ENCODE peak calls at places on chromosomes 6 and 20, in seven cellular contexts. One of them, this sample, is unnamed.

GRCh38 chr6:82954351-82954750 is 111.3 kb downstream of the UBE3D start:
- DNase-seq in ovary: no peak
- DNase-seq in HFF-Myc: no peak
- DNase-seq in naive thymus-derived CD4-positive, alpha-beta T cell: no peak
- DNase-seq in osteoblast: no peak
- DNase-seq in fibroblast of pulmonary artery: no peak
- DNase-seq in A549: no peak
- DNase-seq in this sample: no peak

GRCh38 chr6:109466212-109466923 is 10.8 kb upstream of the MICAL1 start:
- DNase-seq in HFF-Myc: no peak
- DNase-seq in ovary: no peak
- DNase-seq in naive thymus-derived CD4-positive, alpha-beta T cell: no peak
- DNase-seq in osteoblast: no peak
- DNase-seq in fibroblast of pulmonary artery: no peak
- DNase-seq in A549: no peak
- DNase-seq in this sample: no peak

GRCh38 chr20:37297066-37297736 is 7.7 kb downstream of the MANBAL start:
- DNase-seq in A549: no peak
- DNase-seq in fibroblast of pulmonary artery: peak; percentile 73
- DNase-seq in osteoblast: no peak
- DNase-seq in naive thymus-derived CD4-positive, alpha-beta T cell: no peak
- DNase-seq in HFF-Myc: peak; percentile 73
- DNase-seq in ovary: peak; percentile 33
- DNase-seq in this sample: peak; percentile 76

GRCh38 chr6:116450769-116451740 is 10.1 kb upstream of the CALHM6 start:
- DNase-seq in HFF-Myc: no peak
- DNase-seq in osteoblast: no peak
- DNase-seq in naive thymus-derived CD4-positive, alpha-beta T cell: no peak
- DNase-seq in fibroblast of pulmonary artery: no peak
- DNase-seq in ovary: no peak
- DNase-seq in A549: no peak
- DNase-seq in this sample: no peak

GRCh38 chr6:84466521-84466920 is 239.1 kb upstream of the CEP162 start:
- DNase-seq in A549: peak; percentile 35
- DNase-seq in ovary: no peak
- DNase-seq in osteoblast: peak; percentile 74
- DNase-seq in naive thymus-derived CD4-positive, alpha-beta T cell: no peak
- DNase-seq in fibroblast of pulmonary artery: peak; percentile 70
- DNase-seq in HFF-Myc: peak; percentile 7
- DNase-seq in this sample: peak; percentile 33

GRCh38 chr20:14727485-14728170 is 390.2 kb upstream of the FLRT3 start:
- DNase-seq in fibroblast of pulmonary artery: peak; percentile 2
- DNase-seq in HFF-Myc: no peak
- DNase-seq in naive thymus-derived CD4-positive, alpha-beta T cell: no peak
- DNase-seq in osteoblast: no peak
- DNase-seq in A549: no peak
- DNase-seq in ovary: no peak
- DNase-seq in this sample: no peak

GRCh38 chr6:40543133-40543532 is 44.0 kb downstream of the LRFN2 start:
- DNase-seq in osteoblast: no peak
- DNase-seq in fibroblast of pulmonary artery: no peak
- DNase-seq in naive thymus-derived CD4-positive, alpha-beta T cell: no peak
- DNase-seq in HFF-Myc: no peak
- DNase-seq in A549: no peak
- DNase-seq in ovary: no peak
- DNase-seq in this sample: no peak

GRCh38 chr20:64203037-64203777 is 39.0 kb downstream of the MYT1 start:
- DNase-seq in osteoblast: no peak
- DNase-seq in HFF-Myc: no peak
- DNase-seq in A549: no peak
- DNase-seq in naive thymus-derived CD4-positive, alpha-beta T cell: no peak
- DNase-seq in fibroblast of pulmonary artery: no peak
- DNase-seq in ovary: no peak
- DNase-seq in this sample: no peak

GRCh38 chr6:134057478-134057877 is 5.1 kb upstream of the SLC2A12 start:
- DNase-seq in ovary: no peak
- DNase-seq in HFF-Myc: no peak
- DNase-seq in naive thymus-derived CD4-positive, alpha-beta T cell: no peak
- DNase-seq in osteoblast: no peak
- DNase-seq in A549: no peak
- DNase-seq in fibroblast of pulmonary artery: no peak
- DNase-seq in this sample: no peak

GRCh38 chr6:112501705-112502104 is 154.6 kb downstream of the RFPL4B start:
- DNase-seq in A549: no peak
- DNase-seq in osteoblast: peak; percentile 21
- DNase-seq in naive thymus-derived CD4-positive, alpha-beta T cell: no peak
- DNase-seq in fibroblast of pulmonary artery: peak; percentile 68
- DNase-seq in HFF-Myc: no peak
- DNase-seq in ovary: peak; percentile 38
- DNase-seq in this sample: no peak

GRCh38 chr6:97497713-97498331 is 214.8 kb upstream of the MMS22L start:
- DNase-seq in HFF-Myc: peak; percentile 36
- DNase-seq in osteoblast: no peak
- DNase-seq in A549: peak; percentile 3
- DNase-seq in naive thymus-derived CD4-positive, alpha-beta T cell: peak; percentile 53
- DNase-seq in fibroblast of pulmonary artery: peak; percentile 78
- DNase-seq in ovary: peak; percentile 24
- DNase-seq in this sample: peak; percentile 16

GRCh38 chr6:3294921-3295871 is 36.4 kb downstream of the PSMG4 start:
- DNase-seq in fibroblast of pulmonary artery: no peak
- DNase-seq in ovary: peak; percentile 7
- DNase-seq in HFF-Myc: no peak
- DNase-seq in A549: no peak
- DNase-seq in naive thymus-derived CD4-positive, alpha-beta T cell: no peak
- DNase-seq in osteoblast: peak; percentile 84
- DNase-seq in this sample: no peak

GRCh38 chr6:53326372-53327016 is 22.3 kb downstream of the ELOVL5 start:
- DNase-seq in fibroblast of pulmonary artery: peak; percentile 93
- DNase-seq in HFF-Myc: peak; percentile 87
- DNase-seq in ovary: peak; percentile 65
- DNase-seq in naive thymus-derived CD4-positive, alpha-beta T cell: no peak
- DNase-seq in osteoblast: peak; percentile 89
- DNase-seq in A549: peak; percentile 52
- DNase-seq in this sample: peak; percentile 97

GRCh38 chr6:2021713-2022125 is 223.7 kb downstream of the GMDS start:
- DNase-seq in osteoblast: peak; percentile 57
- DNase-seq in HFF-Myc: peak; percentile 63
- DNase-seq in ovary: peak; percentile 33
- DNase-seq in fibroblast of pulmonary artery: peak; percentile 59
- DNase-seq in A549: no peak
- DNase-seq in naive thymus-derived CD4-positive, alpha-beta T cell: no peak
- DNase-seq in this sample: peak; percentile 47

GRCh38 chr6:66985816-66986215 is 1278.8 kb upstream of the EYS start:
- DNase-seq in HFF-Myc: no peak
- DNase-seq in osteoblast: no peak
- DNase-seq in A549: no peak
- DNase-seq in naive thymus-derived CD4-positive, alpha-beta T cell: no peak
- DNase-seq in fibroblast of pulmonary artery: no peak
- DNase-seq in ovary: no peak
- DNase-seq in this sample: no peak

GRCh38 chr6:135675862-135676261 is 175.6 kb upstream of the PDE7B start:
- DNase-seq in naive thymus-derived CD4-positive, alpha-beta T cell: peak; percentile 64
- DNase-seq in fibroblast of pulmonary artery: peak; percentile 58
- DNase-seq in osteoblast: no peak
- DNase-seq in ovary: no peak
- DNase-seq in A549: peak; percentile 17
- DNase-seq in HFF-Myc: peak; percentile 7
- DNase-seq in this sample: no peak

GRCh38 chr6:142753196-142753595 is 191.8 kb downstream of the HIVEP2 start:
- DNase-seq in naive thymus-derived CD4-positive, alpha-beta T cell: no peak
- DNase-seq in fibroblast of pulmonary artery: no peak
- DNase-seq in A549: no peak
- DNase-seq in HFF-Myc: no peak
- DNase-seq in osteoblast: no peak
- DNase-seq in ovary: no peak
- DNase-seq in this sample: no peak

GRCh38 chr6:142746524-142746923 is 198.5 kb downstream of the HIVEP2 start:
- DNase-seq in fibroblast of pulmonary artery: peak; percentile 49
- DNase-seq in HFF-Myc: no peak
- DNase-seq in A549: peak; percentile 7
- DNase-seq in osteoblast: no peak
- DNase-seq in naive thymus-derived CD4-positive, alpha-beta T cell: peak; percentile 44
- DNase-seq in ovary: no peak
- DNase-seq in this sample: no peak

GRCh38 chr6:142752348-142752747 is 192.6 kb downstream of the HIVEP2 start:
- DNase-seq in osteoblast: no peak
- DNase-seq in fibroblast of pulmonary artery: no peak
- DNase-seq in ovary: no peak
- DNase-seq in A549: no peak
- DNase-seq in naive thymus-derived CD4-positive, alpha-beta T cell: no peak
- DNase-seq in HFF-Myc: no peak
- DNase-seq in this sample: no peak

GRCh38 chr6:142751452-142751851 is 193.5 kb downstream of the HIVEP2 start:
- DNase-seq in ovary: no peak
- DNase-seq in A549: no peak
- DNase-seq in osteoblast: no peak
- DNase-seq in naive thymus-derived CD4-positive, alpha-beta T cell: no peak
- DNase-seq in HFF-Myc: no peak
- DNase-seq in fibroblast of pulmonary artery: no peak
- DNase-seq in this sample: no peak

GRCh38 chr6:142749556-142749955 is 195.4 kb downstream of the HIVEP2 start:
- DNase-seq in HFF-Myc: no peak
- DNase-seq in A549: no peak
- DNase-seq in osteoblast: no peak
- DNase-seq in ovary: no peak
- DNase-seq in fibroblast of pulmonary artery: no peak
- DNase-seq in naive thymus-derived CD4-positive, alpha-beta T cell: no peak
- DNase-seq in this sample: no peak
- H3K4me3 ChIP-seq in HFF-Myc: no peak overlapping the region
- H3K4me3 ChIP-seq in A549: no peak overlapping the region
- H3K4me3 ChIP-seq in osteoblast: no peak overlapping the region
- H3K4me3 ChIP-seq in ovary: no peak overlapping the region
- H3K4me3 ChIP-seq in fibroblast of pulmonary artery: no peak overlapping the region
- H3K4me3 ChIP-seq in naive thymus-derived CD4-positive, alpha-beta T cell: no peak overlapping the region
- H3K4me3 ChIP-seq in this sample: no peak overlapping the region

DNA sequence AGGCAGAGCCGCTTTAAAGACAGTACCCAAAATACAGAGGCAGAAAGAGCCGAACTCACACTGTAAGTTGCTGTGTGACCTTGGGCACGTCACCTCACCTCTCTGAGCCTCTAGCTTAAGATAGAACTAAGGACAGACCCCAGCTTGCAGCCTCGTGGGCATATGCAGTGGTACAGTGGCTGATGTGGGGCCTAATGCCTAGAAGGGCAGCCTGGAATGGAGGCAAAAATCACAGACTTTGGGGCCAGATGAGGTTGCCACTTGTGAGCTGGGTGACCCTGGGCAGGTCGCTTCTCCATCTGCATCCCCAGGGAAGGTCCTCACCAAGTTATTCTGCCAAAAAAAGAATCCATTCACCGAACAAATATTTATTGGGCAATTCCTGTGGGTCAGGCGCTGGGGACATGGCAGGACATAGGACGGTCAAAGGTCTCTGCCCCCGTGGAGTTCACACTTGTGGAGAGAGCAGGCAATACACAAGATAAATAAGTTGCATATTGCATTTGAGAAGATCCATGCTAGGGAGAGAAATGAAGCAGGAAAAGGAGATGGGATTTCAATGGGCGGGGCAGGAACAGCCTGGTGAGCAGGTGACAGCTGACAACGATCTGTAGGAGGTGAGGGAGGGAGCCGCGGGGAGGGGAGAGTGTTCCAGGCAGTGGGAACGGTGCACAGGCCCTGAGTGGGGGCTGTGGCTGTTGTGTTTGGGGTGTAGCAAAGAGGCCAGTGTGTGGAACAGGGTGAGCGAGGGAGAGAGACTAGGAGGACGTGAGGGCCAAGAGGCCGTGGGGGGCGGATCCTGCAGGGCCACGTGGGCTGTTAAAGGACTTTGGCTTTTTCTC is 115.2 kb downstream of the CEBPB start:
- DNase-seq in A549: peak; percentile 49
- DNase-seq in naive thymus-derived CD4-positive, alpha-beta T cell: no peak
- DNase-seq in ovary: peak; percentile 77
- DNase-seq in fibroblast of pulmonary artery: peak; percentile 45
- DNase-seq in osteoblast: no peak
- DNase-seq in HFF-Myc: no peak
- DNase-seq in this sample: no peak
- H3K4me3 ChIP-seq in A549: no peak overlapping the region
- H3K4me3 ChIP-seq in naive thymus-derived CD4-positive, alpha-beta T cell: no peak overlapping the region
- H3K4me3 ChIP-seq in ovary: no peak overlapping the region
- H3K4me3 ChIP-seq in fibroblast of pulmonary artery: no peak overlapping the region
- H3K4me3 ChIP-seq in osteoblast: peak overlapping the region; percentile 13
- H3K4me3 ChIP-seq in HFF-Myc: no peak overlapping the region
- H3K4me3 ChIP-seq in this sample: no peak overlapping the region

DNA sequence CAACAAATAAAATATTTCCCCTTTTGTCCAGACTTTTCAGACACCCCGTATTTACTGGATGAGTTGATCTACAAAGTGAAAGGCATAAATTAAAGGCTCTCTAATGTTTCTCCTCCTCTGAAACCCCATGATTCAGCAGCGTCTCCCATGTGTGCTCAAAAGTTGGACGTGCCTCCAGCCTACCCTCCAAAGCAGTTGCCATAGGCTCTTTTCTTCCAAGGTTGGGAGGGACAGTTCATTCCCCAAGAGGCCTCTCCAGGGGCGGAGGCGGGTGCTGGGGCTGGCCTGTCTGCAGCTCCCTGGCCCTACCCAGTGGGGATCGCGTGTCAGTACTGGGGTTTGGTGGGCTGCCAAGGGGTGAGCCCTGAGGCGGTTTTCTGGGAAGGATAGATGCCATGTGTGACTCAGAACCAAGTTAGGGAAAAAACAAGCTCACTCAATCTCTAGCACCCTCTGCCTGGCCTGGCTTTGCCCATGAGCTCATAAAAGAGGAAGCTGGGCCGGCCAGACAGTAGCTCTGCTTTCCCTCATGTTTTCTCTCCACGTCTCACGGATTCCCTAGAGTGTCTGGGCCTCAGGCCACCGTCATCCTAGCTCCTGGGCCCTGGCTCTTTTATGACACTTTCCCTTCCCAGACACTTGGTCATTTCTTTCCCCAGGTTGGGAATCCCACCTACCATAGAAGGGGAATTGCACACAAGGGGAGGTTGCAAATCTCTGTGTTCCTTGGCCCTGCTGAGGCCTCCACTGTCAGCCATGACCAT is 8.0 kb upstream of the IER3 start:
- DNase-seq in HFF-Myc: peak; percentile 98
- DNase-seq in ovary: peak; percentile 74
- DNase-seq in fibroblast of pulmonary artery: peak; percentile 100
- DNase-seq in naive thymus-derived CD4-positive, alpha-beta T cell: no peak
- DNase-seq in osteoblast: peak; percentile 88
- DNase-seq in A549: peak; percentile 77
- DNase-seq in this sample: peak; percentile 100
- H3K4me3 ChIP-seq in HFF-Myc: no peak overlapping the region
- H3K4me3 ChIP-seq in ovary: no peak overlapping the region
- H3K4me3 ChIP-seq in fibroblast of pulmonary artery: no peak overlapping the region
- H3K4me3 ChIP-seq in naive thymus-derived CD4-positive, alpha-beta T cell: no peak overlapping the region
- H3K4me3 ChIP-seq in osteoblast: peak overlapping the region; percentile 23
- H3K4me3 ChIP-seq in A549: no peak overlapping the region
- H3K4me3 ChIP-seq in this sample: peak overlapping the region; percentile 4

GRCh38 chr20:1430004-1430451 is 36.6 kb downstream of the NSFL1C start:
- DNase-seq in A549: no peak
- DNase-seq in naive thymus-derived CD4-positive, alpha-beta T cell: no peak
- DNase-seq in fibroblast of pulmonary artery: peak; percentile 92
- DNase-seq in osteoblast: no peak
- DNase-seq in HFF-Myc: no peak
- DNase-seq in ovary: no peak
- DNase-seq in this sample: peak; percentile 57
- H3K4me3 ChIP-seq in A549: no peak overlapping the region
- H3K4me3 ChIP-seq in naive thymus-derived CD4-positive, alpha-beta T cell: no peak overlapping the region
- H3K4me3 ChIP-seq in fibroblast of pulmonary artery: no peak overlapping the region
- H3K4me3 ChIP-seq in osteoblast: no peak overlapping the region
- H3K4me3 ChIP-seq in HFF-Myc: no peak overlapping the region
- H3K4me3 ChIP-seq in ovary: no peak overlapping the region
- H3K4me3 ChIP-seq in this sample: no peak overlapping the region